ENCODE peak calls at places on chromosomes 16 and 17, in six cellular contexts. A is M059J, X is hippocampal formation, C is non-pigmented ciliary epithelial cell, R is AG09309, S is PC-9. N is an unnamed sample.

GRCh38 chr17:2170023-2170422 is 115.1 kb downstream of the HIC1 start:
- DNase-seq in A (no peak), X (no peak), C (no peak), R (no peak), S (peak; percentile 22), N (no peak)

GRCh38 chr17:8393470-8394231 is 4.0 kb downstream of the RNF222 start:
- DNase-seq in A (peak; percentile 67), X (no peak), C (no peak), R (no peak), S (peak; percentile 50), N (no peak)

GRCh38 chr16:88570691-88571092 is 489 bp downstream of the ZC3H18 start:
- DNase-seq in A (peak; percentile 26), X (no peak), C (no peak), R (no peak), S (no peak), N (no peak)

GRCh38 chr17:78493455-78494188 is 83.6 kb downstream of the DNAH17 start:
- DNase-seq in A (no peak), X (no peak), C (no peak), R (no peak), S (no peak), N (no peak)

GRCh38 chr16:88461291-88462269 is 8.5 kb downstream of the ZFPM1 start:
- DNase-seq in A (peak; percentile 21), X (no peak), C (no peak), R (no peak), S (peak; percentile 59), N (no peak)

GRCh38 chr16:19005561-19006445 is 22.1 kb downstream of the TMC7 start:
- DNase-seq in A (peak; percentile 80), X (peak; percentile 91), C (no peak), R (no peak), S (peak; percentile 76), N (peak; percentile 97)

GRCh38 chr17:29615492-29616299 is 7.0 kb downstream of the CORO6 start:
- DNase-seq in A (no peak), X (peak; percentile 87), C (no peak), R (no peak), S (no peak), N (peak; percentile 88)

GRCh38 chr17:70230883-70231282 is 61.6 kb downstream of the KCNJ2 start:
- DNase-seq in A (peak; percentile 10), X (no peak), C (no peak), R (no peak), S (no peak), N (no peak)

GRCh38 chr17:63189930-63190329 is 223.9 kb downstream of the TANC2 start:
- DNase-seq in A (peak; percentile 66), X (no peak), C (no peak), R (no peak), S (no peak), N (no peak)

GRCh38 chr17:920190-920589 is 59.4 kb downstream of the NXN start:
- DNase-seq in A (no peak), X (no peak), C (no peak), R (no peak), S (no peak), N (no peak)

GRCh38 chr17:42518755-42519545 is 17.1 kb upstream of the NAGLU start:
- DNase-seq in A (peak; percentile 81), X (no peak), C (no peak), R (no peak), S (peak; percentile 87), N (peak; percentile 93)

GRCh38 chr17:65254166-65254565 is 117.0 kb downstream of the RGS9 start:
- DNase-seq in A (peak; percentile 39), X (no peak), C (no peak), R (no peak), S (no peak), N (no peak)

GRCh38 chr16:8832383-8833100 is 34.9 kb downstream of the PMM2 start:
- DNase-seq in A (no peak), X (no peak), C (no peak), R (no peak), S (no peak), N (no peak)

GRCh38 chr17:48998557-48999440 is 1.6 kb downstream of the IGF2BP1 start:
- DNase-seq in A (no peak), X (no peak), C (no peak), R (no peak), S (no peak), N (no peak)

GRCh38 chr17:41392278-41392677 is 5.1 kb downstream of the KRT31 start:
- DNase-seq in A (peak; percentile 69), X (no peak), C (no peak), R (no peak), S (no peak), N (no peak)

GRCh38 chr16:75861981-75862380 is 135.7 kb upstream of the CPHXL start:
- DNase-seq in A (no peak), X (no peak), C (no peak), R (no peak), S (no peak), N (no peak)

GRCh38 chr16:11312718-11313492 is 31.8 kb upstream of the PRM1 start:
- DNase-seq in A (peak; percentile 90), X (no peak), C (peak; percentile 60), R (peak; percentile 27), S (peak; percentile 84), N (peak; percentile 71)

GRCh38 chr16:87834668-87835473 is 34.4 kb downstream of the SLC7A5 start:
- DNase-seq in A (no peak), X (no peak), C (peak; percentile 37), R (no peak), S (peak; percentile 49), N (no peak)

GRCh38 chr16:64152010-64152767 is 969.7 kb downstream of the CDH11 start:
- DNase-seq in A (peak; percentile 62), X (no peak), C (no peak), R (peak; percentile 53), S (no peak), N (no peak)

GRCh38 chr17:36610472-36610871 is 9.1 kb downstream of the MRM1 start:
- DNase-seq in A (peak; percentile 25), X (no peak), C (no peak), R (no peak), S (no peak), N (no peak)

GRCh38 chr16:84790291-84790690 is 29.5 kb upstream of the CRISPLD2 start:
- DNase-seq in A (no peak), X (no peak), C (no peak), R (no peak), S (no peak), N (no peak)

GRCh38 chr17:36629252-36629847 is 28.0 kb downstream of the MRM1 start:
- DNase-seq in A (peak; percentile 54), X (peak; percentile 6), C (peak; percentile 13), R (peak; percentile 11), S (peak; percentile 79), N (peak; percentile 99)

GRCh38 chr16:85611455-85612190 is 1.5 kb upstream of the GSE1 start:
- DNase-seq in A (peak; percentile 84), X (peak; percentile 85), C (no peak), R (peak; percentile 35), S (peak; percentile 81), N (peak; percentile 83)